ENCODE peak calls at places on chromosomes 7 and 10, in four cellular contexts. One of them, this sample, is unnamed.
A peak's percentile ranks its signal among the peaks of the same experiment; 100 is the strongest.

GRCh38 chr10:111784936-111785465 is 398.6 kb downstream of the GPAM start:
- DNase-seq in mesendoderm: no peak
- DNase-seq in IMR-90: no peak
- DNase-seq in H9: no peak
- DNase-seq in this sample: no peak

GRCh38 chr10:102868976-102869289 is 337 bp upstream of the AS3MT start:
- DNase-seq in mesendoderm: peak; percentile 11
- DNase-seq in IMR-90: no peak
- DNase-seq in H9: no peak
- DNase-seq in this sample: peak; percentile 29

GRCh38 chr7:151143261-151144015 is 24.1 kb downstream of the GBX1 start:
- DNase-seq in mesendoderm: no peak
- DNase-seq in IMR-90: no peak
- DNase-seq in H9: peak; percentile 21
- DNase-seq in this sample: no peak

GRCh38 chr10:3850999-3851937 is 66.3 kb upstream of the KLF6 start:
- DNase-seq in mesendoderm: peak; percentile 54
- DNase-seq in IMR-90: peak; percentile 85
- DNase-seq in H9: no peak
- DNase-seq in this sample: peak; percentile 92

GRCh38 chr7:38795596-38795995 is 113.4 kb downstream of the VPS41 start:
- DNase-seq in mesendoderm: no peak
- DNase-seq in IMR-90: no peak
- DNase-seq in H9: no peak
- DNase-seq in this sample: no peak

GRCh38 chr10:77357611-77358010 is 280.0 kb downstream of the KCNMA1 start:
- DNase-seq in mesendoderm: no peak
- DNase-seq in IMR-90: peak; percentile 85
- DNase-seq in H9: no peak
- DNase-seq in this sample: peak; percentile 74

GRCh38 chr7:741850-742249 is 14.8 kb upstream of the PRKAR1B start:
- DNase-seq in mesendoderm: no peak
- DNase-seq in IMR-90: no peak
- DNase-seq in H9: peak; percentile 18
- DNase-seq in this sample: no peak

GRCh38 chr10:60271319-60272040 is 118.2 kb downstream of the ANK3 start:
- DNase-seq in mesendoderm: no peak
- DNase-seq in IMR-90: no peak
- DNase-seq in H9: no peak
- DNase-seq in this sample: no peak

GRCh38 chr7:135690566-135690965 is 28.3 kb downstream of the STMP1 start:
- DNase-seq in mesendoderm: peak; percentile 28
- DNase-seq in IMR-90: peak; percentile 72
- DNase-seq in H9: no peak
- DNase-seq in this sample: peak; percentile 18

GRCh38 chr7:99121496-99122021 is 22.3 kb downstream of the SMURF1 start:
- DNase-seq in mesendoderm: no peak
- DNase-seq in IMR-90: peak; percentile 58
- DNase-seq in H9: no peak
- DNase-seq in this sample: peak; percentile 66

GRCh38 chr10:42999385-43000020 is 77.4 kb upstream of the RET start:
- DNase-seq in mesendoderm: no peak
- DNase-seq in IMR-90: no peak
- DNase-seq in H9: no peak
- DNase-seq in this sample: no peak

GRCh38 chr7:55104123-55104522 is 85.3 kb downstream of the EGFR start:
- DNase-seq in mesendoderm: no peak
- DNase-seq in IMR-90: no peak
- DNase-seq in H9: no peak
- DNase-seq in this sample: no peak

DNA sequence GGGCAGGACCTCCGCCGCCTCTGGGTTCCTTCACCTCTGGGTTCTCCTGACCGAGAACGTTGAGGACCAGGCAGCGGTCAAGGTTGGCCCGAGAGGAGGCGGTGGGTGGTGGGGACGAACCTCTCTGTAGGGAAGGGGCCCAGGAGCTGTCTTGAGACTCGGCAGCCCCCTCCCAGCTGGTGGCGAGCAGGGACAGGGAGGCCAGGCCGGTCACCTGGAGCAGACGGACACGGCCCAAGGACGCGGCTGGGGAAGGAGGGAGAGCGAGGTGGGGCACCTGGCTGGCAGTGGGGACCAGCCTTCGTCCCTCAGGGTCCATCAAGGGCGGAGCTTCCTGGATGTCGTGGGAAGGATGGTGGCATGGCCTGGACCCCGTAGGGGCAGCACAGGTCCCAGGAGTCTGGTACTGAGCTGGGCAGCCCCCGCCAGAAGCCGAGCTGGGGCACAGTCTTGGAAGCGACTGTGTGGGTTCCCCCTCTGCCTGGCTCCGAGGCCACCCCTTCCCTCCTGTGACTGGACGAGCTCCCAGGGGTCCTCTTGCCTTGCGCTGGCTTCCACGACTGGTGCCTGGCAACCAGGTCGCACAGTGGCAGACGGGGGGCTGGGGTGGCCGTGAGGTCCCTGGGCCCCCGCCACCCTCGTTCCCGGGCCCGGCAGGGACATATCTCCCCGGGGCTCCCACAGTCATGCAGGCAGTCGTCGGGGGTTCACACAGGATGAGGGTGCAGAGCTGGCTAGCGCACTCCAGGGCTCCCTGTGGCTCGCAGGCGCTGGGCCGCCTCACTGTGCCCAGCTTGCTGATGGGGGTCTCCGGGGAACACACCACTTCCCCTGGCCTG is 89.9 kb downstream of the DNAJB6 start:
- DNase-seq in mesendoderm: no peak
- DNase-seq in IMR-90: no peak
- DNase-seq in H9: no peak
- DNase-seq in this sample: no peak
- H3K23ac ChIP-seq in mesendoderm: no peak overlapping the region
- H3K23ac ChIP-seq in IMR-90: no peak overlapping the region
- H3K23ac ChIP-seq in H9: no peak overlapping the region
- H3K23ac ChIP-seq in this sample: no peak overlapping the region

GRCh38 chr10:131071721-131072120 is 239.8 kb downstream of the TCERG1L start:
- DNase-seq in mesendoderm: no peak
- DNase-seq in IMR-90: no peak
- DNase-seq in H9: peak; percentile 22
- DNase-seq in this sample: no peak
- H3K23ac ChIP-seq in mesendoderm: no peak overlapping the region
- H3K23ac ChIP-seq in IMR-90: no peak overlapping the region
- H3K23ac ChIP-seq in H9: no peak overlapping the region
- H3K23ac ChIP-seq in this sample: no peak overlapping the region

DNA sequence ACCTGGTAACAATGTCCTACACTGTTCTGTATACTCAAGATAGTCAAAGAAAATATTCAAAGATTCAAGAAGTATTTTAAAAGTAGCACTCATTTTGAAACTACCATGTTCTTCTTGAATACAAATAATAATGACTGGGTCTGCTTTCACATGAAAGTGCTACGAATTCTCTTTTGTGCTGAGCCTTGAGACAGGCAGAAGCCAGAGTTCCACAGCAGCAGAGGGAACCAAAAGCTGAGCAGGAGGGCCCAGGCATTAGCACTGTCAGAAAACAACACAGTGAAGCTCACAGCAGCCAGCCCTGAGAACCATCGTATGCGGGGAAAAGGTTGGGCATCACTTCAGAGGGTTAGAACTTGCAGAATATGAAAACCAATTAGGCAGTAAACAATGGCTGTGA is 38.9 kb downstream of the ANKMY2 start:
- DNase-seq in mesendoderm: no peak
- DNase-seq in IMR-90: no peak
- DNase-seq in H9: no peak
- DNase-seq in this sample: no peak
- H3K23ac ChIP-seq in mesendoderm: no peak overlapping the region
- H3K23ac ChIP-seq in IMR-90: no peak overlapping the region
- H3K23ac ChIP-seq in H9: no peak overlapping the region
- H3K23ac ChIP-seq in this sample: no peak overlapping the region

GRCh38 chr7:102258749-102259107 is 27.9 kb upstream of the SH2B2 start:
- DNase-seq in mesendoderm: no peak
- DNase-seq in IMR-90: peak; percentile 15
- DNase-seq in H9: no peak
- DNase-seq in this sample: no peak
- H3K23ac ChIP-seq in mesendoderm: no peak overlapping the region
- H3K23ac ChIP-seq in IMR-90: no peak overlapping the region
- H3K23ac ChIP-seq in H9: no peak overlapping the region
- H3K23ac ChIP-seq in this sample: no peak overlapping the region

GRCh38 chr7:82507365-82507975 is 63.9 kb upstream of the CACNA2D1 start:
- DNase-seq in mesendoderm: peak; percentile 1
- DNase-seq in IMR-90: no peak
- DNase-seq in H9: peak; percentile 51
- DNase-seq in this sample: no peak
- H3K23ac ChIP-seq in mesendoderm: no peak overlapping the region
- H3K23ac ChIP-seq in IMR-90: no peak overlapping the region
- H3K23ac ChIP-seq in H9: no peak overlapping the region
- H3K23ac ChIP-seq in this sample: no peak overlapping the region

DNA sequence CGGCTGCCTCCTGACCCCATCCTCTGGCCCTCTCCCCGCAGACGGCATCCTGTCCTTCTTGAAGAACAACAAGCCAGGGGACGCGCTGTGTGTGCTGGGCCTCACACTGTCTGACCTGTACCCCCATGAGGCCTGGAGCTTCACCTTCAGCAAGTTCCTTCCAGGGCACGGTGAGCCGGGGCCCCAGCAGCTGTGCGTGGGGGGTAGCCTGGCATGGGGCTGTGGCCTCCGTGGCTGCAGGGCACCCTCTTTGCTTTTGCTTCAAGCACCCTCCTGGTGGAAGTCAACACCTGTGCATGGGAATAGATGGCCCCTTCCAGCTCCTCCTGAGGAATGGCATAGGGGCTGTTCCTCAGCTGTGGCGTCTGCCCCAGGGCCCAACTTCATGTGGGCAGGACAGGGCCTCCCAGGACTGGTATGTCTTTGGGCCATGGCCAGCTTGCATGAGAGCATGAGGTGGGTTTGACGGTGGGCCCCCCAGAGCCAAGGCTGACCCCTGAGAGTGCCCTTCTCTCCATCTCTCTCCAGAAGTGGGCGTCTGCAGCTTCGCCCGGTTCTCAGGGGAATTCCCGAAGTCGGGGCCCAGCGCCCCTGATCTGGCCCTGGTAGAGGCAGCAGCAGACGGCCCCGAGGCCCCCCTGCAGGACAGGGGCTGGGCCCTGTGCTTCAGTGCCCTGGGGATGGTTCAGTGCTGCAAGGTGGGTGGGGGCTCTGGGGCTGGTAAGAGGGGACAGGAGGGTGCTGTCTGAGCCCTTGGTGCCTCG is 20.7 kb downstream of the AMZ1 start:
- DNase-seq in mesendoderm: no peak
- DNase-seq in IMR-90: no peak
- DNase-seq in H9: no peak
- DNase-seq in this sample: no peak
- H3K23ac ChIP-seq in mesendoderm: no peak overlapping the region
- H3K23ac ChIP-seq in IMR-90: no peak overlapping the region
- H3K23ac ChIP-seq in H9: no peak overlapping the region
- H3K23ac ChIP-seq in this sample: no peak overlapping the region

This sample was measured in mesenchymal stem cell.